ENCODE peak calls at places on chromosome 16, in nine cellular contexts. W is HCT116; L is CD4-positive, alpha-beta T cell; Q is CD8-positive, alpha-beta memory T cell; V is Caco-2; I is cardiac muscle cell; R is dorsolateral prefrontal cortex; M is heart right ventricle; T is BE2C. G is an unnamed sample.

GRCh38 chr16:71628810-71629209 is 2.8 kb downstream of the MARVELD3 start:
- DNase-seq in I (peak; percentile 85), M (no peak), R (no peak), T (no peak), Q (no peak), L (no peak), W (no peak), V (no peak), G (no peak)

GRCh38 chr16:70685061-70685937 is 554 bp downstream of the MTSS2 start:
- DNase-seq in R (no peak), Q (no peak), M (peak; percentile 46), I (peak; percentile 42), T (no peak), V (no peak), L (no peak), W (no peak), G (peak; percentile 82)

GRCh38 chr16:89689142-89689541 is 2.7 kb downstream of the CDK10 start:
- DNase-seq in L (no peak), T (no peak), M (no peak), R (no peak), Q (no peak), I (no peak), W (no peak), V (no peak), G (no peak)

GRCh38 chr16:72833969-72834368 is 214.0 kb downstream of the ZFHX3 start:
- DNase-seq in V (no peak), I (no peak), W (no peak), M (no peak), L (no peak), Q (no peak), R (no peak), T (no peak), G (no peak)

GRCh38 chr16:3618782-3619166 is 7.4 kb upstream of the SLX4 start:
- DNase-seq in L (no peak), M (no peak), R (no peak), V (no peak), I (no peak), W (peak; percentile 68), Q (no peak), T (no peak), G (no peak)

GRCh38 chr16:69848635-69849545 is 86.8 kb downstream of the WWP2 start:
- DNase-seq in M (peak; percentile 82), L (no peak), Q (no peak), V (no peak), I (peak; percentile 91), R (peak; percentile 78), T (no peak), W (no peak), G (no peak)

GRCh38 chr16:28975158-28975603 is 603 bp downstream of the SPNS1 start:
- DNase-seq in Q (no peak), V (no peak), I (peak; percentile 2), R (no peak), M (no peak), T (no peak), W (no peak), L (no peak), G (no peak)

GRCh38 chr16:53745753-53746258 is 41.9 kb downstream of the FTO start:
- DNase-seq in I (peak; percentile 10), L (no peak), V (peak; percentile 52), R (no peak), W (peak; percentile 59), T (no peak), Q (no peak), M (no peak), G (peak; percentile 18)

GRCh38 chr16:12147681-12148479 is 171.3 kb downstream of the SNX29 start:
- DNase-seq in M (no peak), T (no peak), L (no peak), W (no peak), R (no peak), Q (no peak), V (no peak), I (no peak), G (peak; percentile 71)

GRCh38 chr16:29779474-29779873 is 1.4 kb downstream of the ZG16 start:
- DNase-seq in Q (no peak), I (no peak), M (no peak), R (no peak), L (no peak), T (no peak), V (peak; percentile 76), W (no peak), G (no peak)

GRCh38 chr16:11478431-11479119 is 108.1 kb downstream of the LITAF start:
- DNase-seq in I (no peak), V (no peak), R (no peak), M (no peak), Q (no peak), W (no peak), L (no peak), T (no peak), G (no peak)

GRCh38 chr16:30028438-30029093 is 2.5 kb downstream of the TLCD3B start:
- DNase-seq in L (no peak), T (no peak), Q (no peak), I (peak; percentile 30), W (no peak), V (peak; percentile 67), R (no peak), M (no peak), G (peak; percentile 87)

GRCh38 chr16:87056083-87056482 is 261.1 kb downstream of the C16orf95 start:
- DNase-seq in R (no peak), Q (no peak), T (no peak), M (no peak), L (no peak), I (peak; percentile 39), V (no peak), W (no peak), G (peak; percentile 49)

GRCh38 chr16:87058728-87059250 is 258.4 kb downstream of the C16orf95 start:
- DNase-seq in Q (no peak), T (no peak), L (no peak), W (no peak), R (no peak), M (no peak), I (no peak), V (no peak), G (peak; percentile 13)

GRCh38 chr16:87056551-87056950 is 260.6 kb downstream of the C16orf95 start:
- DNase-seq in I (no peak), W (no peak), V (no peak), Q (no peak), T (no peak), L (no peak), R (no peak), M (no peak), G (peak; percentile 65)

GRCh38 chr16:87057951-87058560 is 259.1 kb downstream of the C16orf95 start:
- DNase-seq in R (no peak), T (no peak), W (no peak), Q (no peak), I (no peak), M (no peak), L (no peak), V (no peak), G (peak; percentile 38)

GRCh38 chr16:87057291-87057881 is 259.8 kb downstream of the C16orf95 start:
- DNase-seq in V (no peak), Q (no peak), M (no peak), W (peak; percentile 35), L (no peak), T (no peak), R (no peak), I (no peak), G (peak; percentile 89)
- H3K27me3 ChIP-seq in V (no peaks in the 10 kb centered on the region), Q (no peaks in the 10 kb centered on the region), M (peaks cover 9% of the 10 kb centered on the region), W (no peaks in the 10 kb centered on the region), L (peaks cover 11% of the 10 kb centered on the region), T (peaks cover 9% of the 10 kb centered on the region), R (no peaks in the 10 kb centered on the region), I (no peaks in the 10 kb centered on the region), G (no peaks in the 10 kb centered on the region)

DNA sequence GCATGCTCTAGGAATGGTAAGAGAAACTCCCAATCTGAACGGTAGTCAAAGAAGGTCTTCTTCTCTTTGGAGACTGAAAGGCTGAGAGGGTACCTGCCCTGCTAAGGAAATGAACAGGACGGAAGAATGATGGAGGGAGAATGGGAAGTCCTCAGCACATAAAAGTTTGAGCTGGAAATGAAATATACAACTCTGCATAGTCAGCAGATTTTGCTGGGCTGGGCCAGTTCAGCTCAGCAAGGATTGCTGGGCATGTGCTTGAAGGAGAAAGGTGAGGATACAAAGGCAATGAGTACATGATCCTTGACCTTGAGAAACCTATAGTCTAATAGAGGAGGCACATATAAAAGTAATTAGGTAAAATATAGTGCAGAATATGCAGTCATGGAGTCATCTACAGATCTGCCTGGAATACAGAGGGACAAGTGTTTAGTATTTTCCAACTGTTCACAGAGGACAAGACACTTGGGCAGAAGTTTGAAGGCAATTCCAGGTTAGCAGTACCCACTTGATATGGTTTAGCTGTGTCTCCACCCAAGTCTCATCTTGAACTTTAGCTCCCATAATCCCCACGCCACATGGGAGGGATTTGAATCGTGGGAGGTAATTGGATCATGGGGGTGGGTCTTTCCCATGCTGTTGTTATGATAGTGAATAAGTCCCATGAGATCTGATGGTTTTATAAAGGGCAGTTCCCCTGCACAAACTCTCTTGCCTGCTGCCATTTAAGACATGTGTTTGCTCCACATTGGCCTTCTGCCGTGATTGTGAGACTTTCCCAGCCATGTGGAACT is 669.1 kb downstream of the MAF start:
- DNase-seq in R (no peak), T (no peak), W (no peak), Q (no peak), V (no peak), I (no peak), M (no peak), L (no peak), G (no peak)
- H3K27me3 ChIP-seq in R (no peaks in the 10 kb centered on the region), T (no peaks in the 10 kb centered on the region), W (no peaks in the 10 kb centered on the region), Q (no peaks in the 10 kb centered on the region), V (no peaks in the 10 kb centered on the region), I (no peaks in the 10 kb centered on the region), M (no peaks in the 10 kb centered on the region), L (no peaks in the 10 kb centered on the region), G (no peaks in the 10 kb centered on the region)

GRCh38 chr16:875182-876040 is 74.9 kb upstream of the GNG13 start:
- DNase-seq in M (peak; percentile 8), T (no peak), V (no peak), L (no peak), Q (peak; percentile 45), R (no peak), W (no peak), I (no peak), G (no peak)
- H3K27me3 ChIP-seq in M (no peaks in the 10 kb centered on the region), T (no peaks in the 10 kb centered on the region), V (no peaks in the 10 kb centered on the region), L (no peaks in the 10 kb centered on the region), Q (no peaks in the 10 kb centered on the region), R (no peaks in the 10 kb centered on the region), W (no peaks in the 10 kb centered on the region), I (no peaks in the 10 kb centered on the region), G (no peaks in the 10 kb centered on the region)

GRCh38 chr16:86294535-86294934 is 215.8 kb upstream of the FOXF1 start:
- DNase-seq in M (no peak), V (no peak), R (no peak), T (no peak), W (no peak), Q (no peak), L (no peak), I (no peak), G (no peak)

GRCh38 chr16:86296263-86296662 is 214.1 kb upstream of the FOXF1 start:
- DNase-seq in I (no peak), W (no peak), V (no peak), M (no peak), Q (no peak), T (no peak), R (no peak), L (no peak), G (no peak)

GRCh38 chr16:86298166-86299131 is 211.9 kb upstream of the FOXF1 start:
- DNase-seq in I (no peak), V (no peak), W (no peak), T (no peak), M (no peak), Q (no peak), R (no peak), L (no peak), G (peak; percentile 19)

GRCh38 chr16:86299882-86300490 is 210.3 kb upstream of the FOXF1 start:
- DNase-seq in V (no peak), W (no peak), T (no peak), I (no peak), R (no peak), L (no peak), M (no peak), Q (no peak), G (no peak)

GRCh38 chr16:86297391-86297790 is 212.9 kb upstream of the FOXF1 start:
- DNase-seq in V (no peak), T (no peak), I (no peak), Q (no peak), M (no peak), R (no peak), W (no peak), L (no peak), G (peak; percentile 20)
- H3K27me3 ChIP-seq in V (peaks cover 4% of the 10 kb centered on the region), T (peaks cover 85% of the 10 kb centered on the region), I (no peaks in the 10 kb centered on the region), Q (peaks cover 3% of the 10 kb centered on the region), M (peaks cover 100% of the 10 kb centered on the region), R (peaks cover 34% of the 10 kb centered on the region), W (peaks cover 52% of the 10 kb centered on the region), L (peaks cover 56% of the 10 kb centered on the region), G (peaks cover 6% of the 10 kb centered on the region)